ENCODE peak calls at places on chromosomes 16 and 17, in five cellular contexts. One of them, this sample, is unnamed.

GRCh38 chr17:31586946-31587345 is 195.5 kb downstream of the RAB11FIP4 start:
- DNase-seq in HCT116: no peak
- DNase-seq in SK-N-SH: no peak
- DNase-seq in astrocyte: peak; percentile 22
- DNase-seq in neural progenitor cell: no peak
- DNase-seq in this sample: no peak

GRCh38 chr17:74569001-74569391 is 1.7 kb upstream of the CD300H start:
- DNase-seq in neural progenitor cell: no peak
- DNase-seq in HCT116: no peak
- DNase-seq in astrocyte: no peak
- DNase-seq in SK-N-SH: no peak
- DNase-seq in this sample: no peak

GRCh38 chr16:57957396-57958392 is 13.2 kb downstream of the CNGB1 start:
- DNase-seq in neural progenitor cell: no peak
- DNase-seq in astrocyte: no peak
- DNase-seq in HCT116: no peak
- DNase-seq in SK-N-SH: no peak
- DNase-seq in this sample: no peak

GRCh38 chr16:66903544-66904427 is 14.9 kb downstream of the CDH16 start:
- DNase-seq in HCT116: no peak
- DNase-seq in astrocyte: no peak
- DNase-seq in neural progenitor cell: no peak
- DNase-seq in SK-N-SH: peak; percentile 14
- DNase-seq in this sample: no peak

GRCh38 chr17:39636927-39637736 is at the start of gene STARD3:
- DNase-seq in SK-N-SH: peak; percentile 96
- DNase-seq in neural progenitor cell: peak; percentile 96
- DNase-seq in astrocyte: peak; percentile 75
- DNase-seq in HCT116: peak; percentile 73
- DNase-seq in this sample: peak; percentile 79

GRCh38 chr17:77457572-77458201 is 316.9 kb downstream of the SEC14L1 start:
- DNase-seq in SK-N-SH: no peak
- DNase-seq in neural progenitor cell: no peak
- DNase-seq in astrocyte: no peak
- DNase-seq in HCT116: no peak
- DNase-seq in this sample: no peak

GRCh38 chr17:78645421-78646295 is 68.5 kb upstream of the DNAH17 start:
- DNase-seq in astrocyte: no peak
- DNase-seq in HCT116: no peak
- DNase-seq in SK-N-SH: peak; percentile 18
- DNase-seq in neural progenitor cell: no peak
- DNase-seq in this sample: no peak

GRCh38 chr17:67549787-67550186 is 167.9 kb upstream of the NOL11 start:
- DNase-seq in neural progenitor cell: no peak
- DNase-seq in HCT116: no peak
- DNase-seq in SK-N-SH: no peak
- DNase-seq in astrocyte: no peak
- DNase-seq in this sample: no peak

GRCh38 chr17:68205251-68205807 is 42.5 kb upstream of the AMZ2 start:
- DNase-seq in astrocyte: peak; percentile 66
- DNase-seq in SK-N-SH: peak; percentile 97
- DNase-seq in neural progenitor cell: peak; percentile 96
- DNase-seq in HCT116: peak; percentile 78
- DNase-seq in this sample: peak; percentile 76

GRCh38 chr17:41734139-41734948 is at the start of gene HAP1:
- DNase-seq in SK-N-SH: peak; percentile 83
- DNase-seq in astrocyte: no peak
- DNase-seq in neural progenitor cell: peak; percentile 79
- DNase-seq in HCT116: no peak
- DNase-seq in this sample: peak; percentile 67

GRCh38 chr17:75130059-75130631 is 1.4 kb downstream of the NT5C start:
- DNase-seq in HCT116: no peak
- DNase-seq in neural progenitor cell: no peak
- DNase-seq in astrocyte: no peak
- DNase-seq in SK-N-SH: peak; percentile 59
- DNase-seq in this sample: no peak

GRCh38 chr16:86997058-86997457 is 320.1 kb downstream of the C16orf95 start:
- DNase-seq in SK-N-SH: no peak
- DNase-seq in astrocyte: no peak
- DNase-seq in HCT116: no peak
- DNase-seq in neural progenitor cell: no peak
- DNase-seq in this sample: no peak

GRCh38 chr17:2634361-2634960 is 41.0 kb downstream of the PAFAH1B1 start:
- DNase-seq in astrocyte: peak; percentile 91
- DNase-seq in neural progenitor cell: no peak
- DNase-seq in SK-N-SH: no peak
- DNase-seq in HCT116: peak; percentile 93
- DNase-seq in this sample: peak; percentile 83

GRCh38 chr16:70757183-70757582 is 43.8 kb downstream of the VAC14 start:
- DNase-seq in HCT116: no peak
- DNase-seq in astrocyte: no peak
- DNase-seq in neural progenitor cell: peak; percentile 32
- DNase-seq in SK-N-SH: no peak
- DNase-seq in this sample: no peak

GRCh38 chr16:73483076-73483791 is 435.3 kb upstream of the ZFHX3 start:
- DNase-seq in astrocyte: no peak
- DNase-seq in HCT116: no peak
- DNase-seq in neural progenitor cell: peak; percentile 53
- DNase-seq in SK-N-SH: no peak
- DNase-seq in this sample: no peak

GRCh38 chr17:4310349-4311060 is 46.7 kb upstream of the ANKFY1 start:
- DNase-seq in HCT116: no peak
- DNase-seq in neural progenitor cell: no peak
- DNase-seq in SK-N-SH: no peak
- DNase-seq in astrocyte: peak; percentile 67
- DNase-seq in this sample: no peak

GRCh38 chr17:9324864-9325263 is 250.8 kb downstream of the STX8 start:
- DNase-seq in astrocyte: no peak
- DNase-seq in HCT116: no peak
- DNase-seq in neural progenitor cell: no peak
- DNase-seq in SK-N-SH: no peak
- DNase-seq in this sample: peak; percentile 21

GRCh38 chr17:80256034-80256350 is 4.7 kb upstream of the RNF213 start:
- DNase-seq in astrocyte: no peak
- DNase-seq in SK-N-SH: no peak
- DNase-seq in neural progenitor cell: no peak
- DNase-seq in HCT116: no peak
- DNase-seq in this sample: no peak

GRCh38 chr17:73637866-73638265 is 6.4 kb downstream of the SDK2 start:
- DNase-seq in neural progenitor cell: no peak
- DNase-seq in SK-N-SH: no peak
- DNase-seq in astrocyte: no peak
- DNase-seq in HCT116: no peak
- DNase-seq in this sample: no peak

GRCh38 chr16:89909777-89910716 is 8.6 kb upstream of the MC1R start:
- DNase-seq in neural progenitor cell: peak; percentile 86
- DNase-seq in SK-N-SH: peak; percentile 92
- DNase-seq in HCT116: peak; percentile 42
- DNase-seq in astrocyte: peak; percentile 60
- DNase-seq in this sample: peak; percentile 56

GRCh38 chr16:19753815-19754643 is 36.0 kb downstream of the IQCK start:
- DNase-seq in SK-N-SH: no peak
- DNase-seq in HCT116: no peak
- DNase-seq in neural progenitor cell: no peak
- DNase-seq in astrocyte: peak; percentile 92
- DNase-seq in this sample: no peak

GRCh38 chr17:2064147-2064489 is 9.2 kb downstream of the HIC1 start:
- DNase-seq in astrocyte: no peak
- DNase-seq in neural progenitor cell: no peak
- DNase-seq in SK-N-SH: no peak
- DNase-seq in HCT116: no peak
- DNase-seq in this sample: no peak

GRCh38 chr17:68318103-68318991 is 27.1 kb downstream of the ARSG start:
- DNase-seq in SK-N-SH: no peak
- DNase-seq in HCT116: peak; percentile 78
- DNase-seq in neural progenitor cell: no peak
- DNase-seq in astrocyte: peak; percentile 62
- DNase-seq in this sample: peak; percentile 48

GRCh38 chr16:66429290-66429962 is 2.3 kb downstream of the BEAN1 start:
- DNase-seq in astrocyte: no peak
- DNase-seq in HCT116: no peak
- DNase-seq in SK-N-SH: peak; percentile 43
- DNase-seq in neural progenitor cell: peak; percentile 75
- DNase-seq in this sample: no peak

GRCh38 chr16:17273142-17273561 is 197.6 kb downstream of the XYLT1 start:
- DNase-seq in neural progenitor cell: no peak
- DNase-seq in HCT116: peak; percentile 69
- DNase-seq in astrocyte: peak; percentile 95
- DNase-seq in SK-N-SH: no peak
- DNase-seq in this sample: peak; percentile 78

GRCh38 chr16:75241412-75241811 is 10.0 kb downstream of the BCAR1 start:
- DNase-seq in neural progenitor cell: no peak
- DNase-seq in astrocyte: no peak
- DNase-seq in HCT116: no peak
- DNase-seq in SK-N-SH: no peak
- DNase-seq in this sample: no peak

GRCh38 chr16:75244844-75245758 is 6.3 kb downstream of the BCAR1 start:
- DNase-seq in HCT116: no peak
- DNase-seq in astrocyte: peak; percentile 97
- DNase-seq in SK-N-SH: peak; percentile 82
- DNase-seq in neural progenitor cell: peak; percentile 57
- DNase-seq in this sample: peak; percentile 94

GRCh38 chr16:75244225-75244792 is 7.1 kb downstream of the BCAR1 start:
- DNase-seq in HCT116: no peak
- DNase-seq in astrocyte: peak; percentile 70
- DNase-seq in neural progenitor cell: no peak
- DNase-seq in SK-N-SH: no peak
- DNase-seq in this sample: no peak

GRCh38 chr16:75241955-75242354 is 9.5 kb downstream of the BCAR1 start:
- DNase-seq in neural progenitor cell: no peak
- DNase-seq in HCT116: no peak
- DNase-seq in SK-N-SH: no peak
- DNase-seq in astrocyte: no peak
- DNase-seq in this sample: no peak

GRCh38 chr16:75243667-75244224 is 7.7 kb downstream of the BCAR1 start:
- DNase-seq in SK-N-SH: no peak
- DNase-seq in neural progenitor cell: no peak
- DNase-seq in HCT116: no peak
- DNase-seq in astrocyte: no peak
- DNase-seq in this sample: no peak
- H3K4me2 ChIP-seq in SK-N-SH: peak overlapping the region; percentile 81
- H3K4me2 ChIP-seq in neural progenitor cell: no peak overlapping the region
- H3K4me2 ChIP-seq in HCT116: peak overlapping the region; percentile 64
- H3K4me2 ChIP-seq in astrocyte: peak overlapping the region; percentile 91
- H3K4me2 ChIP-seq in this sample: peak overlapping the region; percentile 84

DNA sequence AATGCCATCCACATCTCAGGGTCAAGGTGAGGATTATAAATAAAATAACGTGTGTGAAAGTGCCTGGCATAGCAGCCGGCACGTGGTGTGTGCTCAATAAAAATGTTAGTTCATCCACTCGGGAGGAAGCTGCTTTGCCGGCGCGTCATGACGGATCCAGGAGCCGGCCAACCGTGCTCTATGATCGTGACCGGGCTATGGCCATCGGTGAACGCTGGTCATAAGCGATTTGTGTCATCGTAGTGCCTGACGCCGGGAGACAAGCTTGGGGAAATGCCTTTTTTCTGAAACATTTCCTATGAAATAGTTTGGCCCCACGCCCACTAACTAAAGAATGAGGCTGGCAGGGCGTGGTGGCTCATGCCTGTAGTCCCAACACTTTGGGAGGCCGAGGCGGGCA is 74.0 kb downstream of the CMC2 start:
- DNase-seq in astrocyte: peak; percentile 91
- DNase-seq in SK-N-SH: peak; percentile 37
- DNase-seq in HCT116: no peak
- DNase-seq in neural progenitor cell: no peak
- DNase-seq in this sample: peak; percentile 50
- H3K27ac ChIP-seq in astrocyte: peak overlapping the region; percentile 93
- H3K27ac ChIP-seq in SK-N-SH: peak overlapping the region; percentile 23
- H3K27ac ChIP-seq in HCT116: no peak overlapping the region
- H3K27ac ChIP-seq in neural progenitor cell: no peak overlapping the region
- H3K27ac ChIP-seq in this sample: no peak overlapping the region

GRCh38 chr16:49464093-49464492 is 90.5 kb downstream of the C16orf78 start:
- DNase-seq in HCT116: no peak
- DNase-seq in SK-N-SH: no peak
- DNase-seq in astrocyte: no peak
- DNase-seq in neural progenitor cell: no peak
- DNase-seq in this sample: no peak
- H3K4me2 ChIP-seq in HCT116: no peak overlapping the region
- H3K4me2 ChIP-seq in SK-N-SH: no peak overlapping the region
- H3K4me2 ChIP-seq in astrocyte: no peak overlapping the region
- H3K4me2 ChIP-seq in neural progenitor cell: no peak overlapping the region
- H3K4me2 ChIP-seq in this sample: no peak overlapping the region

GRCh38 chr17:47864791-47865216 is 13.8 kb upstream of the SP6 start:
- DNase-seq in HCT116: no peak
- DNase-seq in neural progenitor cell: no peak
- DNase-seq in astrocyte: no peak
- DNase-seq in SK-N-SH: no peak
- DNase-seq in this sample: peak; percentile 86
- H3K27ac ChIP-seq in HCT116: no peak overlapping the region
- H3K27ac ChIP-seq in neural progenitor cell: no peak overlapping the region
- H3K27ac ChIP-seq in astrocyte: no peak overlapping the region
- H3K27ac ChIP-seq in SK-N-SH: no peak overlapping the region
- H3K27ac ChIP-seq in this sample: peak overlapping the region; percentile 66